ENCODE peak calls at places on chromosomes 2 and 18, in five cellular contexts. B, M, T, H and P are unnamed samples.

GRCh38 chr2:191983186-191983585 is 136.3 kb upstream of the CAVIN2 start:
- DNase-seq in B (no peak), M (no peak), T (no peak), H (no peak), P (no peak)

GRCh38 chr2:70957838-70958237 is 20.6 kb upstream of the ANKRD53 start:
- DNase-seq in B (peak), M (no peak), T (no peak), H (no peak), P (no peak)

GRCh38 chr18:39215920-39216319 is 1650.3 kb upstream of the CELF4 start:
- DNase-seq in B (no peak), M (no peak), T (no peak), H (no peak), P (no peak)

GRCh38 chr2:237563816-237564215 is 2.6 kb upstream of the PRLH start:
- DNase-seq in B (peak), M (peak), T (peak), H (peak), P (peak)

GRCh38 chr2:79259959-79260358 is 100.4 kb upstream of the REG3A start:
- DNase-seq in B (no peak), M (no peak), T (no peak), H (no peak), P (no peak)

GRCh38 chr2:159942149-159942548 is 120.3 kb downstream of the PLA2R1 start:
- DNase-seq in B (no peak), M (no peak), T (no peak), H (no peak), P (no peak)

GRCh38 chr2:94762600-94762999 is 108.6 kb upstream of the TEKT4 start:
- DNase-seq in B (no peak), M (no peak), T (no peak), H (no peak), P (no peak)

GRCh38 chr2:164542584-164543021 is 78.7 kb downstream of the GRB14 start:
- DNase-seq in B (no peak), M (peak), T (peak), H (no peak), P (no peak)

GRCh38 chr2:10963155-10963554 is 51.4 kb downstream of the KCNF1 start:
- DNase-seq in B (no peak), M (peak), T (peak), H (no peak), P (no peak)

GRCh38 chr18:489244-490023 is 11.1 kb downstream of the COLEC12 start:
- DNase-seq in B (no peak), M (no peak), T (peak), H (no peak), P (no peak)

GRCh38 chr2:233530381-233530780 is 36.2 kb downstream of the USP40 start:
- DNase-seq in B (no peak), M (no peak), T (no peak), H (no peak), P (no peak)

GRCh38 chr2:222582931-222583330 is 73.0 kb downstream of the FARSB start:
- DNase-seq in B (no peak), M (no peak), T (no peak), H (no peak), P (no peak)

GRCh38 chr2:241149675-241149924 is 328 bp upstream of the PASK start:
- DNase-seq in B (no peak), M (no peak), T (no peak), H (no peak), P (no peak)

GRCh38 chr2:131045286-131045924 is 47.9 kb downstream of the FAM168B start:
- DNase-seq in B (peak), M (no peak), T (no peak), H (peak), P (no peak)

GRCh38 chr2:112724611-112725525 is 4.0 kb downstream of the NT5DC4 start:
- DNase-seq in B (peak), M (no peak), T (no peak), H (no peak), P (peak)

GRCh38 chr18:31206787-31207381 is 44.2 kb upstream of the DSC1 start:
- DNase-seq in B (peak), M (peak), T (peak), H (peak), P (peak)

GRCh38 chr2:43224131-43224570 is 2.3 kb downstream of the ZFP36L2 start:
- DNase-seq in B (peak), M (peak), T (peak), H (peak), P (peak)

GRCh38 chr2:42127425-42128424 is 41.4 kb upstream of the EML4 start:
- DNase-seq in B (no peak), M (peak), T (no peak), H (no peak), P (no peak)

GRCh38 chr2:151391436-151391835 is 18.3 kb upstream of the RIF1 start:
- DNase-seq in B (no peak), M (no peak), T (no peak), H (no peak), P (no peak)

GRCh38 chr2:231640646-231641111 is 48.0 kb downstream of the TEX44 start:
- DNase-seq in B (no peak), M (no peak), T (no peak), H (peak), P (peak)

GRCh38 chr2:120253021-120253882 is 600 bp downstream of the RALB start:
- DNase-seq in B (peak), M (peak), T (peak), H (peak), P (peak)

GRCh38 chr2:212777020-212777491 is 238.5 kb upstream of the ERBB4 start:
- DNase-seq in B (no peak), M (peak), T (peak), H (no peak), P (peak)

GRCh38 chr18:6427281-6427680 is 12.6 kb upstream of the L3MBTL4 start:
- DNase-seq in B (no peak), M (no peak), T (no peak), H (no peak), P (no peak)

GRCh38 chr2:145800201-145801091 is 1280.5 kb upstream of the ZEB2 start:
- DNase-seq in B (no peak), M (peak), T (no peak), H (no peak), P (no peak)

GRCh38 chr18:35345460-35345921 is 1.3 kb upstream of the ZNF24 start:
- DNase-seq in B (no peak), M (no peak), T (no peak), H (no peak), P (peak)

GRCh38 chr2:20650880-20651730 is at the start of gene HS1BP3:
- DNase-seq in B (peak), M (peak), T (peak), H (peak), P (peak)

GRCh38 chr2:36780231-36780808 is 83.8 kb downstream of the VIT start:
- DNase-seq in B (no peak), M (peak), T (peak), H (no peak), P (peak)

GRCh38 chr18:79971211-79971952 is 6.9 kb downstream of the HSBP1L1 start:
- DNase-seq in B (no peak), M (no peak), T (no peak), H (no peak), P (no peak)

GRCh38 chr18:8484951-8485350 is 124.3 kb upstream of the RAB12 start:
- DNase-seq in B (no peak), M (no peak), T (no peak), H (no peak), P (no peak)

GRCh38 chr18:56785006-56785405 is 133.8 kb downstream of the WDR7 start:
- DNase-seq in B (no peak), M (no peak), T (no peak), H (no peak), P (peak)

GRCh38 chr18:48833701-48834394 is 116.9 kb downstream of the SMAD7 start:
- DNase-seq in B (peak), M (no peak), T (peak), H (peak), P (no peak)

GRCh38 chr2:221444106-221444505 is 128.0 kb downstream of the EPHA4 start:
- DNase-seq in B (no peak), M (peak), T (peak), H (no peak), P (no peak)

GRCh38 chr2:64514018-64514417 is 10.1 kb upstream of the AFTPH start:
- DNase-seq in B (no peak), M (peak), T (no peak), H (no peak), P (no peak)

GRCh38 chr2:138209009-138209408 is 244.7 kb downstream of the HNMT start:
- DNase-seq in B (no peak), M (peak), T (no peak), H (no peak), P (no peak)

DNA sequence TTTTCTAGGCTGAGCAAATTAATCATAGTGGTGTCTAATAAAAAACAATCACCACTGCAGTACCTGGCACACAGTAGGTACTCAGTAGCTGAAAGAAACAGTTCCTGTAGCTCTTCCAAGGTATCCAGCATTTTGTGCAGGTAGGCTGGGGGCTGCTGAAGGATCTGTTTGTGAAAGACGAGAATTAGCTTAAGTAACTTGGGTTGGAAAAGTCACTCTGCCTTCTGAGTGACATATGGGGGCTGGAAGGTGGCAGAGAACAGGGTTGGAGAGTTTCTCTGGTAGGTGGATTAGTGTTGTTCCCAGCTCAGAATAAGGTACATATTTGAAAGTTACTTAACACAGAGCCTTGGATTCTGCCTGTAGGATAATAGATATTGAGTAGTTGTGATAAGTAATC is 72.8 kb downstream of the FMNL2 start:
- DNase-seq in B (no peak), M (no peak), T (no peak), H (no peak), P (no peak)
- H3K9ac ChIP-seq in B (no peak), M (no peak), T (no peak), H (peak), P (no peak)

GRCh38 chr18:23356915-23357421 is 96.1 kb upstream of the RIOK3 start:
- DNase-seq in B (no peak), M (no peak), T (peak), H (no peak), P (no peak)
- H3K9ac ChIP-seq in B (no peak), M (no peak), T (peak), H (no peak), P (no peak)

DNA sequence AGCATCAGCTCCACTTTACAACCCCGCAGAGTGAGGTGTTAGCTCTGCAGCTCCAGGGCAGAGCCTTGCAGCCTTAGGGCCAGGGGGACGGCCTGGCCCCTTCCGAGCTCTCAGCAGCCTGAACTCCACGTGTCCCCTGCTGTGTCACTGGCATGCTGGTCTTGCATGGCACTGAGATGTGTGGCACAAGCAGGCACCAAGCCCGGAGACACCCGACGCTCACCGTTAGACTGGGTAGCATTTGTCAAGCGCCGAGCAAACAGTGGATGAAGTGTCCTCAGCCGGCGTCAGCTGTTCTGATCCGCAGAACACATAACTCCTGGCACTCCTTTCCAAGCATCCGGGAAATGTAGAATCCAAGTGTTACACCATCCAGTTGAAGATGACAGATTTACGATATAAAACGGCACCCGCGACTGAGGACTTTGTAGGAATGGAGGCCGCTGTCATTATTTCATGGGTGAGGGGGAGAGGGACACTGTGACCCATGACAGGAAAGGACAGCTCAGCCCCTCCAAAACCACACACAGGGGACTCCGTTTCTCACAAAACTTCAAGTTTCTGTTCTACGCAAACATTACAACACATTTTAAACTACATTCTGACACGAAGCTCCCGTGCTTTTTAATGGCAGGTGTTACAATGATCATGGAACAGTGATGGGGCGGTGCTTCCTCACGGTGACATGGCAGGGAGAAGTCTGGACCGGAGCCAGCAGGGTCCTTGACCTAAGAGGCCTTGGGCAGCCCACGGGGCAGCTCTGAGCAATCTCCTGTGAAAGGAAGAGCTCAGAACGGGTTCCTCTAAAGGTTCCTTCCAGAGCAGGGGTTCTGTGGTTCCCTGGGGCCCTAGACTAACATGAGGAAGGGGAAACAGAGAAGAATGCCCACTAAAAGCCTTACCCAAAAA is 89.4 kb downstream of the HDAC4 start:
- DNase-seq in B (peak), M (no peak), T (no peak), H (no peak), P (no peak)
- H3K9ac ChIP-seq in B (no peak), M (no peak), T (no peak), H (no peak), P (no peak)

GRCh38 chr2:16336916-16337315 is 328.7 kb downstream of the CYRIA start:
- DNase-seq in B (no peak), M (no peak), T (no peak), H (no peak), P (no peak)

GRCh38 chr2:16334886-16335605 is 330.6 kb downstream of the CYRIA start:
- DNase-seq in B (no peak), M (no peak), T (no peak), H (no peak), P (no peak)

GRCh38 chr2:16335606-16335930 is 330.1 kb downstream of the CYRIA start:
- DNase-seq in B (no peak), M (no peak), T (no peak), H (no peak), P (no peak)

GRCh38 chr2:16336491-16336890 is 329.1 kb downstream of the CYRIA start:
- DNase-seq in B (no peak), M (no peak), T (no peak), H (no peak), P (no peak)

DNA sequence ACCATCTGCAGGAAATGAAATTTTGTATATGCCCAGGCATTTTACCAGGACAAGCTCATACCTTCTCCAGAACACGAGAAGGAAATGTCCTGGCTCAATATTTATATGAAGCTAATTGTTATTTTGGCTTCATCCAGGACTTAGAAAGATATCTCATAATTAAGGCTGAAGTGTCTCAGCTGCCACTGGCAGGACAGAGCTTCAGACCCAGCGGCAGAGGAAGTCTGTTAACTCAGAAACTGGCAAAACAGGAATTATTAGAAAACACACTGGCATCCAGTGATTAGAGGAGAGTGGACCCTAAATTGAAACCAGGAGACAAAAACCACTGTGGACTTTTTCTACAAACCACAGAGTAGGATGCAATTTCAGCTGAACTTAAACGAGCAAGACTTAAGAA is 329.7 kb downstream of the CYRIA start:
- DNase-seq in B (no peak), M (no peak), T (no peak), H (no peak), P (no peak)
- H3K9ac ChIP-seq in B (no peak), M (no peak), T (no peak), H (no peak), P (no peak)

GRCh38 chr18:10514621-10515020 is 11.2 kb upstream of the NAPG start:
- DNase-seq in B (no peak), M (no peak), T (no peak), H (no peak), P (no peak)
- H3K9ac ChIP-seq in B (no peak), M (no peak), T (no peak), H (no peak), P (no peak)